ENCODE peak calls at places on chromosomes 16 and 17, in nine cellular contexts. Q, F, L, T, I, D, K, O and N are unnamed samples.
A peak's percentile ranks its signal among the peaks of the same experiment; 100 is the strongest.

GRCh38 chr17:43665387-43666101 is 3.8 kb upstream of the MEOX1 start:
- DNase-seq in Q (no peak), F (no peak), L (no peak), T (no peak), I (peak; percentile 87), D (no peak), K (peak; percentile 77), O (no peak), N (no peak)

GRCh38 chr17:44952946-44953475 is 5.4 kb upstream of the KIF18B start:
- DNase-seq in Q (no peak), F (no peak), L (no peak), T (no peak), I (no peak), D (no peak), K (no peak), O (no peak), N (no peak)

GRCh38 chr16:80319181-80319580 is 221.6 kb upstream of the DYNLRB2 start:
- DNase-seq in Q (no peak), F (no peak), L (no peak), T (no peak), I (no peak), D (no peak), K (no peak), O (no peak), N (no peak)

GRCh38 chr16:72985148-72985882 is 62.6 kb downstream of the ZFHX3 start:
- DNase-seq in Q (peak; percentile 48), F (no peak), L (no peak), T (peak; percentile 70), I (peak; percentile 80), D (no peak), K (no peak), O (no peak), N (no peak)

GRCh38 chr16:67734731-67735201 is 15.7 kb upstream of the GFOD2 start:
- DNase-seq in Q (no peak), F (no peak), L (no peak), T (no peak), I (no peak), D (no peak), K (no peak), O (no peak), N (no peak)

GRCh38 chr17:40075216-40076100 is 12.7 kb downstream of the THRA start:
- DNase-seq in Q (no peak), F (peak; percentile 74), L (no peak), T (peak; percentile 44), I (peak; percentile 94), D (peak; percentile 73), K (peak; percentile 76), O (peak; percentile 79), N (peak; percentile 72)

GRCh38 chr16:17476414-17477259 is 5.9 kb upstream of the XYLT1 start:
- DNase-seq in Q (peak; percentile 66), F (peak; percentile 59), L (no peak), T (peak; percentile 32), I (no peak), D (no peak), K (peak; percentile 50), O (peak; percentile 62), N (peak; percentile 67)

GRCh38 chr16:3730161-3731125 is 13.1 kb upstream of the TRAP1 start:
- DNase-seq in Q (no peak), F (no peak), L (no peak), T (no peak), I (no peak), D (no peak), K (no peak), O (no peak), N (no peak)

GRCh38 chr16:82282662-82283061 is 112.6 kb upstream of the MPHOSPH6 start:
- DNase-seq in Q (no peak), F (no peak), L (no peak), T (no peak), I (no peak), D (no peak), K (no peak), O (no peak), N (no peak)

GRCh38 chr16:51565149-51565548 is 414.1 kb upstream of the SALL1 start:
- DNase-seq in Q (no peak), F (no peak), L (no peak), T (no peak), I (no peak), D (no peak), K (no peak), O (no peak), N (no peak)

GRCh38 chr16:48441863-48442279 is 56.7 kb upstream of the SIAH1 start:
- DNase-seq in Q (no peak), F (no peak), L (no peak), T (no peak), I (no peak), D (no peak), K (no peak), O (no peak), N (no peak)

GRCh38 chr17:31444026-31444425 is 52.6 kb downstream of the RAB11FIP4 start:
- DNase-seq in Q (peak; percentile 15), F (no peak), L (no peak), T (no peak), I (no peak), D (no peak), K (no peak), O (no peak), N (no peak)

GRCh38 chr16:81515281-81515680 is 70.7 kb downstream of the CMIP start:
- DNase-seq in Q (no peak), F (no peak), L (no peak), T (no peak), I (no peak), D (no peak), K (no peak), O (no peak), N (no peak)

GRCh38 chr17:58264407-58265103 is 16.2 kb downstream of the MPO start:
- DNase-seq in Q (no peak), F (no peak), L (no peak), T (no peak), I (no peak), D (no peak), K (no peak), O (no peak), N (no peak)

GRCh38 chr16:64534180-64534780 is 587.6 kb downstream of the CDH11 start:
- DNase-seq in Q (no peak), F (no peak), L (no peak), T (no peak), I (no peak), D (no peak), K (no peak), O (no peak), N (no peak)

GRCh38 chr16:19804538-19805323 is 79.9 kb downstream of the GPRC5B start:
- DNase-seq in Q (no peak), F (no peak), L (peak; percentile 80), T (no peak), I (peak; percentile 84), D (peak; percentile 14), K (no peak), O (no peak), N (no peak)

GRCh38 chr17:36592316-36592710 is 634 bp downstream of the DHRS11 start:
- DNase-seq in Q (no peak), F (no peak), L (peak; percentile 47), T (peak; percentile 4), I (peak; percentile 40), D (no peak), K (peak; percentile 40), O (no peak), N (no peak)

GRCh38 chr17:7001562-7001961 is 5.7 kb downstream of the ALOX12 start:
- DNase-seq in Q (no peak), F (no peak), L (no peak), T (no peak), I (no peak), D (no peak), K (peak; percentile 74), O (no peak), N (no peak)
- TF ChIP-seq CTCF in Q (peak; percentile 75), F (peak; percentile 58), L (peak; percentile 70), T (peak; percentile 48), I (peak; percentile 34), D (peak; percentile 45), K (peak; percentile 69), O (peak; percentile 34), N (peak; percentile 55)

GRCh38 chr17:80262291-80262690 is 1.6 kb downstream of the RNF213 start:
- DNase-seq in Q (no peak), F (no peak), L (no peak), T (no peak), I (no peak), D (no peak), K (no peak), O (no peak), N (no peak)
- TF ChIP-seq CTCF in Q (no peak), F (no peak), L (no peak), T (no peak), I (no peak), D (no peak), K (no peak), O (no peak), N (no peak)

DNA sequence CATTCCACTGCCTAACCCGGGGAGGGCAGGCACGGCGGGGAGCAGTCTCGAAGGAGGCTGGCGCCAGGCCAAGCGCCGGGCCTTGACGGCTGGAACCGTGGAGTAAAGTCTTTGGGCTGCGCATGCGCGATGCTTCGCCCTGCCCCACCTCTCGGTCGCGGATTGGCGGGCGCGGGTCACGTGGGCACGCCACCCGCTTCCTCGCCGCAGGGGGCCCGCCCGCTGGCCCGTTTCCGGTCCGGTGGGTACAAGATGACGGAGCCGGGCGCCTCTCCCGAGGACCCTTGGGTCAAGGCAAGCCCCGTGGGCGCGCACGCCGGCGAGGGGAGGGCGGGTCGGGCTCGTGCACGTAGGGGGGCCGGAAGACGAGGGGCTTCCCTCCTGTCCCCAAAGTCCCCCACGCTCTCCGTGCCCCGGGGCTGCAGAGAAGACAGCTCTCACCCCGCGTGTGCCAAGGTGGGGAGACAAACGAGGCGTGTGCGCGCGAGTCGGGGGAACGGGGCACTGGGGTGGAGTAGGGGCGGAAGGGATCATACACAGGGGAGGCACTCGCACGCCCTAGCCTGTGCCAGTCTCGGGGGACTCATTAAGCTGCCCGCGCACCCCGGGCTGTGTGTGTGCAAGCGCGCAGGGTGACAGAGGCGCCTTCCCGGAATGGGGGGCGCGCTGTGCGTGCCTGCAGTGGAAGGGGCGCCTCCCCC is at the start of gene MLX:
- DNase-seq in Q (peak; percentile 81), F (peak; percentile 100), L (peak; percentile 74), T (peak; percentile 91), I (peak; percentile 97), D (peak; percentile 71), K (peak; percentile 96), O (peak; percentile 100), N (peak; percentile 100)
- TF ChIP-seq CTCF in Q (peak; percentile 32), F (no peak), L (no peak), T (no peak), I (no peak), D (no peak), K (no peak), O (no peak), N (no peak)

DNA sequence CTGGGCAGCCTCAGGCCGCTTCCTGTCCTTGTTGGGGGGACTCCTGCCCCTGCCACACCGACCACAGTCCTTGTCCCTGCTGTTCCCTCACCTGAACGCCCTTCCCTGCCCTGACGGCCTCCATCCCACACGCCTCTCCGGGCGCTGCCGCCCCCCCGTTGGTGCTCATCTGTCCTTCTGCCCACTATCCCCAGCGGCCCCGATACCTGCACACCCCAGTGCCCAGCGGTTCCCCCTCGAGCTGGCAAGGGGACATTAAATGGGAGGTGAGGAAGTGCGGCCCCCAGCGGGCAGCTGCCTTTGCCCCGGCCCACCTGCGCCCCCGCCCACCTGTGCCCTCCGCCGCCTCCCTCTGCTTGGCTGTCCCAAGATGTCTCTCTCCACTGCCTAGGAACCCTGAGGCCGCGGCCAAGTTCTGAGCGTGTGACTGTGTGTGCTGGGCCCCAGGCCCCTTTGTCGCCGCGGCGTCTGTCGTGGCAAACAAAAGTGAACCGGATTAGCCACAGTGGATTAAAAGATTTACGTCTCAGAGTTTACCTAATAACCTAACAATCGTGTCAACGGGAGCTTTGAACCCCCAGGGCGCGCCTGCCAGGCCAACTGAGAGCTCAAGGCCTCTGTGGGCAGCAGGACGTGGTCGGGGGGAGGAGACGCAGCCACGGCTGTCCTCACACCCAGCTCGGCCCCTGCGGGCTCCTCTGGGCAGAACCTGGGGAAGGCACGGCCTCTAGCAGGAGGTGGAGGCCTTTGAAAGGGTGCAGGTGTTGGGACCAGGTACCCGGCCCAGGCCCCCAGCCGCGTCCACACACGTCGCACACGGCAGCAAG is 7.6 kb upstream of the AXIN1 start:
- DNase-seq in Q (no peak), F (no peak), L (no peak), T (no peak), I (no peak), D (no peak), K (no peak), O (no peak), N (no peak)
- TF ChIP-seq CTCF in Q (no peak), F (no peak), L (no peak), T (no peak), I (no peak), D (no peak), K (no peak), O (no peak), N (no peak)